ENCODE peak calls at places on chromosomes 4 and X, in ten cellular contexts. One of them, this sample, is unnamed.

GRCh38 chrX:37796805-37797204 is 16.9 kb downstream of the CYBB start:
- DNase-seq in stomach: no peak
- DNase-seq in HCT116: no peak
- DNase-seq in astrocyte: no peak
- DNase-seq in SK-N-SH: no peak
- DNase-seq in tibial artery: peak; percentile 49
- DNase-seq in fibroblast of lung: no peak
- DNase-seq in naive thymus-derived CD4-positive, alpha-beta T cell: no peak
- DNase-seq in transverse colon: peak; percentile 15
- DNase-seq in thoracic aorta: no peak
- DNase-seq in this sample: no peak

GRCh38 chr4:77711469-77711868 is 105.8 kb downstream of the CXCL13 start:
- DNase-seq in stomach: no peak
- DNase-seq in HCT116: no peak
- DNase-seq in astrocyte: no peak
- DNase-seq in SK-N-SH: no peak
- DNase-seq in tibial artery: no peak
- DNase-seq in fibroblast of lung: no peak
- DNase-seq in naive thymus-derived CD4-positive, alpha-beta T cell: no peak
- DNase-seq in transverse colon: no peak
- DNase-seq in thoracic aorta: no peak
- DNase-seq in this sample: no peak

GRCh38 chr4:2537011-2537830 is 774 bp downstream of the FAM193A start:
- DNase-seq in stomach: peak; percentile 56
- DNase-seq in HCT116: no peak
- DNase-seq in astrocyte: peak; percentile 24
- DNase-seq in SK-N-SH: peak; percentile 75
- DNase-seq in tibial artery: peak; percentile 71
- DNase-seq in fibroblast of lung: peak; percentile 35
- DNase-seq in naive thymus-derived CD4-positive, alpha-beta T cell: peak; percentile 54
- DNase-seq in transverse colon: peak; percentile 50
- DNase-seq in thoracic aorta: no peak
- DNase-seq in this sample: no peak

GRCh38 chr4:86841309-86841708 is 7.9 kb downstream of the SLC10A6 start:
- DNase-seq in stomach: no peak
- DNase-seq in HCT116: no peak
- DNase-seq in astrocyte: no peak
- DNase-seq in SK-N-SH: no peak
- DNase-seq in tibial artery: no peak
- DNase-seq in fibroblast of lung: no peak
- DNase-seq in naive thymus-derived CD4-positive, alpha-beta T cell: no peak
- DNase-seq in transverse colon: no peak
- DNase-seq in thoracic aorta: no peak
- DNase-seq in this sample: no peak

GRCh38 chr4:8880851-8881250 is 9.2 kb upstream of the HMX1 start:
- DNase-seq in stomach: no peak
- DNase-seq in HCT116: no peak
- DNase-seq in astrocyte: no peak
- DNase-seq in SK-N-SH: no peak
- DNase-seq in tibial artery: no peak
- DNase-seq in fibroblast of lung: no peak
- DNase-seq in naive thymus-derived CD4-positive, alpha-beta T cell: no peak
- DNase-seq in transverse colon: no peak
- DNase-seq in thoracic aorta: no peak
- DNase-seq in this sample: no peak

GRCh38 chr4:71300964-71301363 is 37.9 kb upstream of the SLC4A4 start:
- DNase-seq in stomach: no peak
- DNase-seq in HCT116: no peak
- DNase-seq in astrocyte: no peak
- DNase-seq in SK-N-SH: no peak
- DNase-seq in tibial artery: no peak
- DNase-seq in fibroblast of lung: no peak
- DNase-seq in naive thymus-derived CD4-positive, alpha-beta T cell: no peak
- DNase-seq in transverse colon: peak; percentile 67
- DNase-seq in thoracic aorta: no peak
- DNase-seq in this sample: no peak

GRCh38 chr4:6908397-6909112 is 1.1 kb upstream of the TBC1D14 start:
- DNase-seq in stomach: no peak
- DNase-seq in HCT116: no peak
- DNase-seq in astrocyte: peak; percentile 49
- DNase-seq in SK-N-SH: peak; percentile 58
- DNase-seq in tibial artery: no peak
- DNase-seq in fibroblast of lung: no peak
- DNase-seq in naive thymus-derived CD4-positive, alpha-beta T cell: no peak
- DNase-seq in transverse colon: no peak
- DNase-seq in thoracic aorta: no peak
- DNase-seq in this sample: no peak

GRCh38 chr4:183729069-183729406 is 69.9 kb downstream of the TRAPPC11 start:
- DNase-seq in stomach: no peak
- DNase-seq in HCT116: no peak
- DNase-seq in astrocyte: no peak
- DNase-seq in SK-N-SH: no peak
- DNase-seq in tibial artery: no peak
- DNase-seq in fibroblast of lung: no peak
- DNase-seq in naive thymus-derived CD4-positive, alpha-beta T cell: no peak
- DNase-seq in transverse colon: no peak
- DNase-seq in thoracic aorta: no peak
- DNase-seq in this sample: no peak

GRCh38 chr4:149923736-149924135 is 108.1 kb upstream of the IQCM start:
- DNase-seq in stomach: no peak
- DNase-seq in HCT116: no peak
- DNase-seq in astrocyte: no peak
- DNase-seq in SK-N-SH: no peak
- DNase-seq in tibial artery: no peak
- DNase-seq in fibroblast of lung: no peak
- DNase-seq in naive thymus-derived CD4-positive, alpha-beta T cell: no peak
- DNase-seq in transverse colon: no peak
- DNase-seq in thoracic aorta: no peak
- DNase-seq in this sample: no peak

GRCh38 chrX:103758555-103758954 is 18.1 kb upstream of the PLP1 start:
- DNase-seq in stomach: no peak
- DNase-seq in HCT116: no peak
- DNase-seq in astrocyte: no peak
- DNase-seq in SK-N-SH: no peak
- DNase-seq in tibial artery: no peak
- DNase-seq in fibroblast of lung: no peak
- DNase-seq in naive thymus-derived CD4-positive, alpha-beta T cell: no peak
- DNase-seq in transverse colon: no peak
- DNase-seq in thoracic aorta: no peak
- DNase-seq in this sample: no peak

GRCh38 chr4:89331637-89332544 is 24.3 kb upstream of the GPRIN3 start:
- DNase-seq in stomach: no peak
- DNase-seq in HCT116: no peak
- DNase-seq in astrocyte: no peak
- DNase-seq in SK-N-SH: no peak
- DNase-seq in tibial artery: no peak
- DNase-seq in fibroblast of lung: no peak
- DNase-seq in naive thymus-derived CD4-positive, alpha-beta T cell: no peak
- DNase-seq in transverse colon: no peak
- DNase-seq in thoracic aorta: no peak
- DNase-seq in this sample: no peak

GRCh38 chrX:85897376-85898110 is 149.8 kb downstream of the CHM start:
- DNase-seq in stomach: no peak
- DNase-seq in HCT116: no peak
- DNase-seq in astrocyte: no peak
- DNase-seq in SK-N-SH: no peak
- DNase-seq in tibial artery: no peak
- DNase-seq in fibroblast of lung: no peak
- DNase-seq in naive thymus-derived CD4-positive, alpha-beta T cell: no peak
- DNase-seq in transverse colon: no peak
- DNase-seq in thoracic aorta: no peak
- DNase-seq in this sample: no peak

GRCh38 chr4:135485371-135485770 is 1283.8 kb upstream of the PABPC4L start:
- DNase-seq in stomach: no peak
- DNase-seq in HCT116: no peak
- DNase-seq in astrocyte: peak; percentile 49
- DNase-seq in SK-N-SH: no peak
- DNase-seq in tibial artery: no peak
- DNase-seq in fibroblast of lung: no peak
- DNase-seq in naive thymus-derived CD4-positive, alpha-beta T cell: no peak
- DNase-seq in transverse colon: no peak
- DNase-seq in thoracic aorta: no peak
- DNase-seq in this sample: no peak

GRCh38 chrX:12080265-12080664 is 58.0 kb upstream of the FRMPD4 start:
- DNase-seq in stomach: no peak
- DNase-seq in HCT116: no peak
- DNase-seq in astrocyte: peak; percentile 6
- DNase-seq in SK-N-SH: peak; percentile 18
- DNase-seq in tibial artery: no peak
- DNase-seq in fibroblast of lung: peak; percentile 52
- DNase-seq in naive thymus-derived CD4-positive, alpha-beta T cell: no peak
- DNase-seq in transverse colon: no peak
- DNase-seq in thoracic aorta: no peak
- DNase-seq in this sample: peak; percentile 16

GRCh38 chr4:55866973-55867574 is 13.6 kb downstream of the EXOC1 start:
- DNase-seq in stomach: no peak
- DNase-seq in HCT116: peak; percentile 51
- DNase-seq in astrocyte: peak; percentile 59
- DNase-seq in SK-N-SH: peak; percentile 36
- DNase-seq in tibial artery: no peak
- DNase-seq in fibroblast of lung: peak; percentile 77
- DNase-seq in naive thymus-derived CD4-positive, alpha-beta T cell: peak; percentile 55
- DNase-seq in transverse colon: no peak
- DNase-seq in thoracic aorta: no peak
- DNase-seq in this sample: no peak

GRCh38 chrX:48938721-48939416 is 18.5 kb downstream of the OTUD5 start:
- DNase-seq in stomach: no peak
- DNase-seq in HCT116: no peak
- DNase-seq in astrocyte: no peak
- DNase-seq in SK-N-SH: no peak
- DNase-seq in tibial artery: no peak
- DNase-seq in fibroblast of lung: no peak
- DNase-seq in naive thymus-derived CD4-positive, alpha-beta T cell: peak; percentile 67
- DNase-seq in transverse colon: peak; percentile 69
- DNase-seq in thoracic aorta: no peak
- DNase-seq in this sample: no peak

GRCh38 chrX:48937065-48937907 is 18.5 kb upstream of the PIM2 start:
- DNase-seq in stomach: peak; percentile 72
- DNase-seq in HCT116: no peak
- DNase-seq in astrocyte: peak; percentile 26
- DNase-seq in SK-N-SH: no peak
- DNase-seq in tibial artery: no peak
- DNase-seq in fibroblast of lung: no peak
- DNase-seq in naive thymus-derived CD4-positive, alpha-beta T cell: peak; percentile 93
- DNase-seq in transverse colon: peak; percentile 84
- DNase-seq in thoracic aorta: no peak
- DNase-seq in this sample: no peak

GRCh38 chrX:48942895-48943294 is 14.5 kb downstream of the OTUD5 start:
- DNase-seq in stomach: no peak
- DNase-seq in HCT116: no peak
- DNase-seq in astrocyte: no peak
- DNase-seq in SK-N-SH: no peak
- DNase-seq in tibial artery: no peak
- DNase-seq in fibroblast of lung: no peak
- DNase-seq in naive thymus-derived CD4-positive, alpha-beta T cell: no peak
- DNase-seq in transverse colon: no peak
- DNase-seq in thoracic aorta: no peak
- DNase-seq in this sample: no peak

GRCh38 chrX:48939417-48940228 is 17.8 kb downstream of the OTUD5 start:
- DNase-seq in stomach: no peak
- DNase-seq in HCT116: no peak
- DNase-seq in astrocyte: no peak
- DNase-seq in SK-N-SH: no peak
- DNase-seq in tibial artery: no peak
- DNase-seq in fibroblast of lung: no peak
- DNase-seq in naive thymus-derived CD4-positive, alpha-beta T cell: peak; percentile 37
- DNase-seq in transverse colon: peak; percentile 33
- DNase-seq in thoracic aorta: no peak
- DNase-seq in this sample: no peak

DNA sequence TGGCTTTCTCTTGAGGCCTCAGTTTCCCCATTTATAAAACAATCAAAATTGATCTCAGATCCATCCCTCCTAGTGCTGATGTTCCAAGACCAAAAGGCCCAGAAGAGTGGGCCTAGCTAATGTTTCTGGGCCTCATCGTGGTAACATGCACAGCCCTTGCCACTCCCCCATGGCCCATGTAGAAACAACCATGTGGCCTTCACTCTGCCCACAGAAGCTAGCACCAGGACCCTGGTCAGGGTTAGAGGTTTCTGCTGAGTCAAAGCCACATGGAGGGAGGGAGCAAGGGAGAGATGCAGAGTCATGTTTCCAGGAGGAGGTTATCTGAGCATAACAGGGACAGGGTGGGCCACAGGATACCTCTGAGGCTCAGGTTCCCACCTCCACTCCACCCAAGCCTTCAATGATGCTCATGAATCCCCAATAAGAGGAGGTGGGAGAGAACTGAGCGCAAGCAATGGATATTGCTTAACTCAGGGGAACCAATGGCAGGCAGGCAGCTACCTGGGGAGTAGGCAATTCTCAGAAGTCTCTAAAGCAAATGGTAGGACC is 16.9 kb downstream of the OTUD5 start:
- DNase-seq in stomach: no peak
- DNase-seq in HCT116: no peak
- DNase-seq in astrocyte: no peak
- DNase-seq in SK-N-SH: no peak
- DNase-seq in tibial artery: no peak
- DNase-seq in fibroblast of lung: no peak
- DNase-seq in naive thymus-derived CD4-positive, alpha-beta T cell: no peak
- DNase-seq in transverse colon: no peak
- DNase-seq in thoracic aorta: no peak
- DNase-seq in this sample: no peak
- H3K4me1 ChIP-seq in stomach: peaks cover 64% of the 10 kb centered on the region
- H3K4me1 ChIP-seq in HCT116: no peaks in the 10 kb centered on the region
- H3K4me1 ChIP-seq in astrocyte: peaks cover 12% of the 10 kb centered on the region
- H3K4me1 ChIP-seq in SK-N-SH: no peaks in the 10 kb centered on the region
- H3K4me1 ChIP-seq in tibial artery: no peaks in the 10 kb centered on the region
- H3K4me1 ChIP-seq in fibroblast of lung: no peaks in the 10 kb centered on the region
- H3K4me1 ChIP-seq in naive thymus-derived CD4-positive, alpha-beta T cell: peaks cover 63% of the 10 kb centered on the region
- H3K4me1 ChIP-seq in transverse colon: peaks cover 27% of the 10 kb centered on the region
- H3K4me1 ChIP-seq in thoracic aorta: peaks cover 5% of the 10 kb centered on the region
- H3K4me1 ChIP-seq in this sample: peaks cover 4% of the 10 kb centered on the region

GRCh38 chr4:185830263-185830994 is 18.4 kb upstream of the SORBS2 start:
- DNase-seq in stomach: no peak
- DNase-seq in HCT116: no peak
- DNase-seq in astrocyte: no peak
- DNase-seq in SK-N-SH: no peak
- DNase-seq in tibial artery: no peak
- DNase-seq in fibroblast of lung: no peak
- DNase-seq in naive thymus-derived CD4-positive, alpha-beta T cell: no peak
- DNase-seq in transverse colon: no peak
- DNase-seq in thoracic aorta: no peak
- DNase-seq in this sample: no peak
- H3K4me1 ChIP-seq in stomach: peaks cover 17% of the 10 kb centered on the region
- H3K4me1 ChIP-seq in HCT116: no peaks in the 10 kb centered on the region
- H3K4me1 ChIP-seq in astrocyte: peaks cover 9% of the 10 kb centered on the region
- H3K4me1 ChIP-seq in SK-N-SH: no peaks in the 10 kb centered on the region
- H3K4me1 ChIP-seq in tibial artery: no peaks in the 10 kb centered on the region
- H3K4me1 ChIP-seq in fibroblast of lung: no peaks in the 10 kb centered on the region
- H3K4me1 ChIP-seq in naive thymus-derived CD4-positive, alpha-beta T cell: no peaks in the 10 kb centered on the region
- H3K4me1 ChIP-seq in transverse colon: peaks cover 5% of the 10 kb centered on the region
- H3K4me1 ChIP-seq in thoracic aorta: no peaks in the 10 kb centered on the region
- H3K4me1 ChIP-seq in this sample: no peaks in the 10 kb centered on the region

GRCh38 chr4:137181293-137181899 is 350.9 kb downstream of the PCDH18 start:
- DNase-seq in stomach: no peak
- DNase-seq in HCT116: no peak
- DNase-seq in astrocyte: no peak
- DNase-seq in SK-N-SH: no peak
- DNase-seq in tibial artery: no peak
- DNase-seq in fibroblast of lung: no peak
- DNase-seq in naive thymus-derived CD4-positive, alpha-beta T cell: no peak
- DNase-seq in transverse colon: no peak
- DNase-seq in thoracic aorta: no peak
- DNase-seq in this sample: no peak
- H3K4me1 ChIP-seq in stomach: no peaks in the 10 kb centered on the region
- H3K4me1 ChIP-seq in HCT116: no peaks in the 10 kb centered on the region
- H3K4me1 ChIP-seq in astrocyte: no peaks in the 10 kb centered on the region
- H3K4me1 ChIP-seq in SK-N-SH: no peaks in the 10 kb centered on the region
- H3K4me1 ChIP-seq in tibial artery: no peaks in the 10 kb centered on the region
- H3K4me1 ChIP-seq in fibroblast of lung: no peaks in the 10 kb centered on the region
- H3K4me1 ChIP-seq in naive thymus-derived CD4-positive, alpha-beta T cell: no peaks in the 10 kb centered on the region
- H3K4me1 ChIP-seq in transverse colon: no peaks in the 10 kb centered on the region
- H3K4me1 ChIP-seq in thoracic aorta: no peaks in the 10 kb centered on the region
- H3K4me1 ChIP-seq in this sample: no peaks in the 10 kb centered on the region

GRCh38 chr4:122854444-122854843 is 27.8 kb downstream of the FGF2 start:
- DNase-seq in stomach: no peak
- DNase-seq in HCT116: no peak
- DNase-seq in astrocyte: no peak
- DNase-seq in SK-N-SH: no peak
- DNase-seq in tibial artery: peak; percentile 68
- DNase-seq in fibroblast of lung: peak; percentile 40
- DNase-seq in naive thymus-derived CD4-positive, alpha-beta T cell: no peak
- DNase-seq in transverse colon: no peak
- DNase-seq in thoracic aorta: no peak
- DNase-seq in this sample: no peak
- H3K4me1 ChIP-seq in stomach: peaks cover 29% of the 10 kb centered on the region
- H3K4me1 ChIP-seq in HCT116: no peaks in the 10 kb centered on the region
- H3K4me1 ChIP-seq in astrocyte: peaks cover 5% of the 10 kb centered on the region
- H3K4me1 ChIP-seq in SK-N-SH: peaks cover 4% of the 10 kb centered on the region
- H3K4me1 ChIP-seq in tibial artery: no peaks in the 10 kb centered on the region
- H3K4me1 ChIP-seq in fibroblast of lung: peaks cover 4% of the 10 kb centered on the region
- H3K4me1 ChIP-seq in naive thymus-derived CD4-positive, alpha-beta T cell: no peaks in the 10 kb centered on the region
- H3K4me1 ChIP-seq in transverse colon: peaks cover 24% of the 10 kb centered on the region
- H3K4me1 ChIP-seq in thoracic aorta: peaks cover 75% of the 10 kb centered on the region
- H3K4me1 ChIP-seq in this sample: peaks cover 6% of the 10 kb centered on the region

This sample was measured in iPS DF 6.9.